ENCODE peak calls at places on chromosomes 3 and 15, in six cellular contexts. E is A673, V is PC-9, R is colonic mucosa, G is cardiac muscle cell, N is vagina. L is an unnamed sample.

GRCh38 chr3:87333393-87333892 is 57.1 kb upstream of the POU1F1 start:
- DNase-seq in V (peak; percentile 54), G (peak; percentile 71), R (peak; percentile 44), E (peak; percentile 59), N (no peak), L (peak; percentile 64)

GRCh38 chr3:174132421-174133042 is 726.6 kb upstream of the NAALADL2 start:
- DNase-seq in R (no peak), N (no peak), E (no peak), V (no peak), G (no peak), L (no peak)

GRCh38 chr3:171282041-171282440 is 178.2 kb downstream of the TNIK start:
- DNase-seq in G (peak; percentile 90), E (no peak), N (no peak), R (peak; percentile 21), V (no peak), L (no peak)

GRCh38 chr15:31236184-31237041 is 90.2 kb upstream of the KLF13 start:
- DNase-seq in E (peak; percentile 90), N (peak; percentile 93), V (no peak), G (peak; percentile 98), R (peak; percentile 60), L (peak; percentile 80)

GRCh38 chr3:51343918-51344687 is 41.0 kb upstream of the MANF start:
- DNase-seq in R (no peak), G (peak; percentile 78), V (peak; percentile 73), N (peak; percentile 56), E (no peak), L (no peak)

GRCh38 chr15:87733522-87733921 is 523.0 kb downstream of the NTRK3 start:
- DNase-seq in R (no peak), N (no peak), V (no peak), G (no peak), E (no peak), L (no peak)

GRCh38 chr15:36778516-36778915 is 199.1 kb downstream of the CDIN1 start:
- DNase-seq in E (no peak), G (no peak), N (no peak), V (no peak), R (no peak), L (no peak)

GRCh38 chr3:14410501-14411165 is 8.2 kb downstream of the SLC6A6 start:
- DNase-seq in V (peak; percentile 90), G (peak; percentile 75), E (peak; percentile 38), R (no peak), N (no peak), L (no peak)

GRCh38 chr3:177602601-177603136 is 405.4 kb upstream of the TBL1XR1 start:
- DNase-seq in G (peak; percentile 32), R (no peak), E (no peak), N (no peak), V (peak; percentile 83), L (no peak)

GRCh38 chr15:43187544-43188155 is 2.4 kb downstream of the CCNDBP1 start:
- DNase-seq in R (no peak), N (no peak), G (peak; percentile 72), E (peak; percentile 66), V (no peak), L (no peak)

GRCh38 chr3:143480306-143480852 is 360.8 kb downstream of the CHST2 start:
- DNase-seq in N (no peak), E (peak; percentile 15), G (peak; percentile 36), V (no peak), R (peak; percentile 45), L (peak; percentile 59)

GRCh38 chr3:197518794-197519451 is 36.8 kb downstream of the BDH1 start:
- DNase-seq in G (no peak), N (no peak), V (no peak), E (no peak), R (no peak), L (no peak)

GRCh38 chr15:32716960-32717289 is 879 bp upstream of the GREM1 start:
- DNase-seq in R (no peak), N (no peak), E (no peak), V (no peak), G (no peak), L (peak; percentile 15)

GRCh38 chr15:85381850-85382751 is 1.7 kb downstream of the AKAP13 start:
- DNase-seq in V (no peak), G (no peak), N (no peak), E (no peak), R (peak; percentile 37), L (no peak)

GRCh38 chr3:127800508-127800907 is 21.8 kb downstream of the MGLL start:
- DNase-seq in E (no peak), V (no peak), R (no peak), N (no peak), G (peak; percentile 37), L (no peak)

GRCh38 chr3:32334675-32335074 is 57.0 kb upstream of the CMTM7 start:
- DNase-seq in N (no peak), E (no peak), R (no peak), G (no peak), V (no peak), L (no peak)

GRCh38 chr3:69370156-69370944 is 15.5 kb downstream of the FRMD4B start:
- DNase-seq in V (peak; percentile 37), R (peak; percentile 90), G (no peak), E (no peak), N (no peak), L (no peak)

GRCh38 chr3:132730891-132731580 is 8.8 kb upstream of the NPHP3 start:
- DNase-seq in V (peak; percentile 25), G (peak; percentile 76), N (no peak), R (no peak), E (peak; percentile 61), L (peak; percentile 87)

GRCh38 chr3:31232049-31233040 is 300.4 kb upstream of the STT3B start:
- DNase-seq in G (peak; percentile 10), V (no peak), E (no peak), N (no peak), R (no peak), L (no peak)

GRCh38 chr3:127484601-127485388 is 105.7 kb downstream of the TPRA1 start:
- DNase-seq in R (peak; percentile 2), N (peak; percentile 69), G (peak; percentile 50), V (no peak), E (no peak), L (no peak)

DNA sequence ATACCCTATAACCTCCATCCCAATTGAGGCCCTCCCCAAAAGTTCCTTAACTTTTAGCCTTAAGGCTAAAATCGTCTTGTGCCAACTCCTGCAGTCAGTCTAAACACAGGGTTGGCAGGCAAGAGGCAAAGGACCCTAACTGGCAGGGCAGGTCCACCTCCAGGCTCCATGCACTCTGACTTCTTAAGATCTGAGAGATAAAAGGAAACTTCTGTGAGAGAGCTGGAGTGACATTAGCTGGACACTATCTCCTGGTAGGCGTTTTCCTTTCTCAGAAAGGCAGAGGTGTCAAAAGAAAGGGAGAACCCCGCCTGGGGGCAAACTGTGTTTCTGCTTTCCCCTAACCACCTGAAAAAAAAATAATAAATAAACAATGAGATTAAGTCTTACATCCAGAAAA is 3.6 kb downstream of the CHSY1 start:
- DNase-seq in V (no peak), G (no peak), N (no peak), R (no peak), E (no peak), L (no peak)
- H3K4me1 ChIP-seq in V (peaks cover 15% of the 10 kb centered on the region), G (peaks cover 48% of the 10 kb centered on the region), N (peaks cover 85% of the 10 kb centered on the region), R (peaks cover 22% of the 10 kb centered on the region), E (peaks cover 17% of the 10 kb centered on the region), L (peaks cover 26% of the 10 kb centered on the region)

GRCh38 chr3:138468886-138469285 is 34.5 kb downstream of the ESYT3 start:
- DNase-seq in N (no peak), R (no peak), E (no peak), V (no peak), G (no peak), L (no peak)
- H3K4me3 ChIP-seq in N (no peak overlapping the region), R (no peak overlapping the region), E (no peak overlapping the region), V (no peak overlapping the region), G (no peak overlapping the region), L (no peak overlapping the region)

GRCh38 chr3:136247855-136248254 is 2.3 kb upstream of the PCCB start:
- DNase-seq in V (no peak), E (no peak), G (no peak), N (no peak), R (no peak), L (no peak)
- H3K27ac ChIP-seq in V (no peak overlapping the region), E (no peak overlapping the region), G (no peak overlapping the region), N (no peak overlapping the region), R (no peak overlapping the region), L (no peak overlapping the region)

DNA sequence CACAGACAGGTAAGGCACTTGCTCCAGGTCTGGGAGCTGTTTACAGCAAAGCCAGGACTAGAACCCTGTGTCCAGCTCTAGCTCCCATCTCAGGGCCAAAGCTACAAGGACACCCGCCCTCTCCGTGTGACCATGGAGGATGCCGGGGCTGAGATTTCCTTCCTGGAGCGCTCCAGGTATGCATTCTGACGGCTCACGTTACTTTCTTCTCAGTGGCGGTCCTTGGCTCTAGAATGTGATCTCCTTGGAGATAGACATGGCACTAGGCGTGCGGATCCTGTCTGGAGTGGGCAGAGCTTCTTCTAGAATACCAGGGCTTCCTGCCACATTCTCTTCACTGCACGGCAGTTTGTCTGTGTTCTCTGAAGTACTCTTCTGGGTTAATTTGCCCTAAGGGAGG is 185.7 kb downstream of the OPA1 start:
- DNase-seq in N (peak; percentile 85), V (no peak), G (no peak), E (no peak), R (peak; percentile 15), L (no peak)
- H3K4me1 ChIP-seq in N (peaks cover 31% of the 10 kb centered on the region), V (peaks cover 43% of the 10 kb centered on the region), G (peaks cover 13% of the 10 kb centered on the region), E (peaks cover 79% of the 10 kb centered on the region), R (no peaks in the 10 kb centered on the region), L (peaks cover 10% of the 10 kb centered on the region)

GRCh38 chr3:195909645-195910498 is 1.5 kb upstream of the TNK2 start:
- DNase-seq in V (peak; percentile 92), G (peak; percentile 86), R (peak; percentile 90), N (peak; percentile 87), E (peak; percentile 80), L (peak; percentile 83)

GRCh38 chr3:195913382-195913781 is 5.0 kb upstream of the TNK2 start:
- DNase-seq in R (no peak), G (no peak), E (no peak), N (no peak), V (no peak), L (no peak)

GRCh38 chr3:195911041-195911945 is 2.9 kb upstream of the TNK2 start:
- DNase-seq in G (no peak), R (no peak), E (no peak), N (no peak), V (no peak), L (no peak)

GRCh38 chr3:195910499-195910845 is 2.1 kb upstream of the TNK2 start:
- DNase-seq in E (no peak), N (no peak), G (no peak), R (no peak), V (no peak), L (no peak)

DNA sequence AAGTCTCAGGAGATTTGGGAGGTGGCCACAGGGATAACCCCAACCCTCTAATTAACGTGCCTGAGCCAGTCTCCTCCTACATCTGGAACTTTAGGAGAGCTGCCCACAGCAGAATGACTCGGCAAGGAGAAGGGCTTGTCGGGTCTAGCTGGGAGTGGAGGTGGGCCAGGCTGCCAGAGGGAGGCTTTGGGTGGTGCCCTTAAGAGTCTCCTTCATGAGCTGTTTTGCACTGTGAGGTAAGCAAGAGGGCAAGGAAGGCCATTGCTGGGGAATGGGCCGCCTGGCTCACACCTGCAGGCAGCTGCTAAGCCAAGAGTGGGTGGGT is 3.6 kb upstream of the TNK2 start:
- DNase-seq in N (no peak), G (no peak), V (peak; percentile 52), R (no peak), E (no peak), L (no peak)
- H3K4me3 ChIP-seq in N (no peak overlapping the region), G (no peak overlapping the region), V (peak overlapping the region; percentile 6), R (no peak overlapping the region), E (no peak overlapping the region), L (no peak overlapping the region)

GRCh38 chr15:63291507-63291906 is 14.1 kb downstream of the APH1B start:
- DNase-seq in N (no peak), R (no peak), V (no peak), G (peak; percentile 74), E (peak; percentile 70), L (no peak)
- H3K27ac ChIP-seq in N (no peak overlapping the region), R (no peak overlapping the region), V (no peak overlapping the region), G (no peak overlapping the region), E (peak overlapping the region; percentile 46), L (no peak overlapping the region)

GRCh38 chr15:98785796-98786581 is 137.7 kb downstream of the IGF1R start:
- DNase-seq in E (peak; percentile 89), N (no peak), V (no peak), R (peak; percentile 68), G (no peak), L (peak; percentile 94)
- H3K4me1 ChIP-seq in E (peaks cover 65% of the 10 kb centered on the region), N (peaks cover 57% of the 10 kb centered on the region), V (peaks cover 22% of the 10 kb centered on the region), R (peaks cover 11% of the 10 kb centered on the region), G (peaks cover 32% of the 10 kb centered on the region), L (peaks cover 32% of the 10 kb centered on the region)

L was measured in SJCRH30.